ENCODE peak calls at places on chromosome 20, in seven cellular contexts. C, P, J, N, W, Q and K are unnamed samples.

GRCh38 chr20:19830351-19830750 is 72.3 kb downstream of the RIN2 start:
- DNase-seq in C (no peak), P (peak), J (no peak), N (no peak), W (no peak), Q (no peak), K (no peak)

GRCh38 chr20:51469578-51470520 is 72.7 kb downstream of the NFATC2 start:
- DNase-seq in C (no peak), P (no peak), J (no peak), N (no peak), W (peak), Q (no peak), K (peak)

GRCh38 chr20:48215536-48215935 is 430.3 kb upstream of the SULF2 start:
- DNase-seq in C (no peak), P (no peak), J (peak), N (no peak), W (no peak), Q (no peak), K (no peak)

GRCh38 chr20:41006936-41007871 is 21.4 kb upstream of the TOP1 start:
- DNase-seq in C (no peak), P (peak), J (no peak), N (no peak), W (no peak), Q (no peak), K (no peak)

GRCh38 chr20:52972190-52972937 is at the start of gene TSHZ2:
- DNase-seq in C (peak), P (no peak), J (peak), N (peak), W (no peak), Q (peak), K (peak)

GRCh38 chr20:400451-401275 is 7.4 kb upstream of the RBCK1 start:
- DNase-seq in C (no peak), P (no peak), J (no peak), N (no peak), W (no peak), Q (no peak), K (no peak)

GRCh38 chr20:59149678-59150504 is 13.7 kb upstream of the ZNF831 start:
- DNase-seq in C (peak), P (no peak), J (no peak), N (peak), W (no peak), Q (peak), K (peak)

GRCh38 chr20:33915726-33916331 is 77.9 kb upstream of the RALY start:
- DNase-seq in C (peak), P (no peak), J (peak), N (peak), W (no peak), Q (peak), K (peak)

GRCh38 chr20:49832632-49833327 is 20.2 kb downstream of the SLC9A8 start:
- DNase-seq in C (no peak), P (no peak), J (no peak), N (no peak), W (no peak), Q (no peak), K (no peak)

GRCh38 chr20:57908691-57909090 is 198.9 kb upstream of the PMEPA1 start:
- DNase-seq in C (no peak), P (no peak), J (no peak), N (no peak), W (no peak), Q (no peak), K (no peak)

GRCh38 chr20:17538517-17539170 is 7.5 kb upstream of the BFSP1 start:
- DNase-seq in C (no peak), P (no peak), J (peak), N (no peak), W (peak), Q (peak), K (no peak)